ENCODE peak calls at places on chromosomes 2 and 18, in nine cellular contexts. J is vagina, M is GM12892, X is GM12891, D is spleen, Y is SK-N-SH, T is suprapubic skin, E is breast epithelium, N is GM23338. A is an unnamed sample.

GRCh38 chr2:15359716-15360531 is 201.2 kb downstream of the NBAS start:
- DNase-seq in X (no peak), E (no peak), D (no peak), M (no peak), Y (no peak), T (no peak), J (no peak), N (no peak), A (peak)

GRCh38 chr2:10397878-10398277 is 50.2 kb downstream of the ODC1 start:
- DNase-seq in D (no peak), T (no peak), J (no peak), Y (no peak), N (no peak), X (no peak), M (no peak), E (no peak), A (no peak)

GRCh38 chr2:19848029-19848750 is 53.6 kb downstream of the TTC32 start:
- DNase-seq in M (no peak), N (no peak), X (no peak), T (no peak), D (no peak), J (peak), E (no peak), Y (no peak), A (no peak)

GRCh38 chr2:43464546-43464945 is 131.3 kb downstream of the THADA start:
- DNase-seq in J (no peak), Y (no peak), X (no peak), T (peak), M (no peak), N (no peak), D (no peak), E (no peak), A (no peak)

GRCh38 chr18:79299711-79300110 is 96.0 kb upstream of the NFATC1 start:
- DNase-seq in Y (no peak), M (no peak), X (no peak), D (no peak), J (no peak), N (no peak), E (no peak), T (no peak), A (no peak)

GRCh38 chr2:101972621-101973434 is 18.9 kb upstream of the IL1R2 start:
- DNase-seq in N (no peak), T (no peak), D (no peak), X (no peak), J (peak), E (no peak), Y (no peak), M (no peak), A (no peak)

GRCh38 chr18:9741821-9742541 is 33.9 kb downstream of the RAB31 start:
- DNase-seq in T (no peak), J (no peak), N (peak), D (peak), X (no peak), M (no peak), E (no peak), Y (no peak), A (peak)

GRCh38 chr2:222535477-222535876 is 111.1 kb downstream of the SGPP2 start:
- DNase-seq in J (no peak), E (no peak), D (no peak), M (no peak), T (no peak), Y (no peak), X (no peak), N (no peak), A (no peak)

GRCh38 chr18:28455971-28456370 is 279.0 kb upstream of the CDH2 start:
- DNase-seq in M (no peak), Y (no peak), X (no peak), N (no peak), T (no peak), D (no peak), E (no peak), J (no peak), A (no peak)

GRCh38 chr2:240918258-240919091 is 12.3 kb downstream of the CROCC2 start:
- DNase-seq in T (peak), N (no peak), X (no peak), E (peak), J (peak), Y (peak), M (no peak), D (peak), A (no peak)

GRCh38 chr2:181393472-181393871 is 63.7 kb upstream of the ITGA4 start:
- DNase-seq in Y (peak), N (no peak), J (no peak), T (no peak), D (no peak), X (no peak), E (no peak), M (peak), A (peak)

GRCh38 chr2:219410390-219410789 is 7.8 kb upstream of the DES start:
- DNase-seq in D (no peak), J (no peak), N (no peak), E (no peak), M (no peak), T (no peak), X (no peak), Y (no peak), A (no peak)

GRCh38 chr2:177237932-177238331 is 25.3 kb downstream of the HNRNPA3 start:
- DNase-seq in J (no peak), D (no peak), N (no peak), E (no peak), T (no peak), M (no peak), Y (no peak), X (no peak), A (no peak)

GRCh38 chr2:177234267-177234666 is 21.7 kb downstream of the HNRNPA3 start:
- DNase-seq in J (no peak), Y (no peak), M (no peak), D (no peak), T (no peak), N (no peak), X (no peak), E (no peak), A (no peak)

GRCh38 chr2:177232098-177232704 is 19.6 kb downstream of the HNRNPA3 start:
- DNase-seq in E (no peak), D (no peak), M (no peak), T (no peak), J (no peak), Y (no peak), N (no peak), X (no peak), A (no peak)

GRCh38 chr2:177239053-177239452 is 25.5 kb downstream of the NFE2L2 start:
- DNase-seq in J (no peak), D (no peak), Y (no peak), N (no peak), X (no peak), M (no peak), T (no peak), E (no peak), A (no peak)

DNA sequence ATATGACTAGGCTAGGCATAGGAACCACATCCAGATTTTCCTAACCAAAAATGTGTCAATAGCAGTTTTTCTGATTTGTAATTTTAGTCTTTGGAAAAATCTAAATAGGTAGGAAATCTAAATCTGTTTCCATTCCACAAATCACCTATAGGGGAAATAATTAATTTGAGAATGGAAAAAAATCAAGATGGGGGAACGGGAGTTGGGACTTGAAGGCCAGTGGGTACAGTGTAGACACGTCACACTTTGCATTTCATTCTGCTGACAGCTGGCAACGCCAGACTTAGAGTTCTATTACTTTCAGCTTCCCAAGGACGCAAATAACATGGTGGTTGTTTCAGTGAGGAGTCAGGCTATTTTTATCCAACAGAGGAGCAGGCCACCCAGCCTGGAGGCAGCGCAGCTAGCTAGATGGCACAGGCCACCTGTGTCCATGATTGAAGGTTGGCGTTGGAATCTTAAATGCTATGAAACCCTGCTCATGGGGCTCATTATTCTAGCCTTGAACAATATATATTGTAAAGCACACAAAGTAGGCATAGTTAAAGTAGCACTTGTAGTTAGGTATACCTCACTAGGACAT is 23.4 kb downstream of the HNRNPA3 start:
- DNase-seq in J (no peak), D (no peak), E (no peak), X (no peak), Y (no peak), M (no peak), T (no peak), N (no peak), A (no peak)
- TF ChIP-seq POLR2AphosphoS5 in J (no peak), D (peak), E (no peak), X (no peak), Y (no peak), M (peak), T (no peak), N (no peak), A (no peak)

GRCh38 chr18:48308027-48308635 is 101.1 kb downstream of the ZBTB7C start:
- DNase-seq in J (no peak), M (no peak), X (no peak), N (no peak), E (no peak), D (peak), T (no peak), Y (no peak), A (no peak)
- TF ChIP-seq POLR2AphosphoS5 in J (no peak), M (no peak), X (no peak), N (no peak), E (peak), D (no peak), T (no peak), Y (no peak), A (no peak)

DNA sequence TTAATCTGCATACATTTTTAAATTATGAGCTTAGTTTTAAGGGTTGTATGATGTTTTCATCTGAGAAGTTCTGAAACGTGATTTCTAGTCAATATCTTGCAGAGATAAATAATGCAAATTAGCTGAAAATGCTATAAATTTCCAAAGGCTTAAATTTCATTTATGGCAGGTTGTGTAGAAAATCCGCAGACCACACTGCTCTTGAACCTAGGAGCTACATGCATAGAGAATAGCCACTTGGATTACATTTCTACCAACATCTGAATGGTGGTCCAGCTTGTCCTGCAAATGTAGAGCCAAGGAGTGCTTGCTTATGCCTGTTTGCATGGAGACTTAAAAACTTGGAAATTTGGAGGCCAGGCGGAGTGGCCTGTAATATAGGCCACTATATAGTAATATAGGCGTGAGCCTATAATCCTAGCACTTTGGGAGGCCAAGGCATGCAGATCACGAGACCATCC is 6.8 kb downstream of the MAT2A start:
- DNase-seq in M (no peak), X (no peak), T (no peak), N (no peak), E (no peak), Y (no peak), D (no peak), J (no peak), A (no peak)
- TF ChIP-seq POLR2AphosphoS5 in M (peak), X (peak), T (no peak), N (no peak), E (no peak), Y (peak), D (peak), J (no peak), A (peak)

GRCh38 chr2:216537366-216537765 is 38.7 kb downstream of the RPL37A start:
- DNase-seq in X (no peak), T (no peak), E (no peak), J (no peak), D (no peak), N (no peak), Y (no peak), M (no peak), A (no peak)

GRCh38 chr2:216536725-216537124 is 38.1 kb downstream of the RPL37A start:
- DNase-seq in J (peak), M (no peak), Y (peak), N (no peak), X (no peak), T (no peak), E (no peak), D (no peak), A (no peak)

GRCh38 chr2:216534809-216535208 is 36.2 kb downstream of the RPL37A start:
- DNase-seq in Y (no peak), D (no peak), N (no peak), J (no peak), T (no peak), E (no peak), M (no peak), X (no peak), A (no peak)

GRCh38 chr2:216533504-216534068 is 34.9 kb downstream of the RPL37A start:
- DNase-seq in N (no peak), J (no peak), E (no peak), Y (no peak), M (no peak), D (no peak), T (no peak), X (no peak), A (no peak)

GRCh38 chr2:216535454-216535995 is 36.9 kb downstream of the RPL37A start:
- DNase-seq in D (no peak), E (peak), X (no peak), J (peak), N (no peak), Y (no peak), M (no peak), T (peak), A (peak)
- TF ChIP-seq POLR2AphosphoS5 in D (peak), E (peak), X (no peak), J (peak), N (no peak), Y (no peak), M (no peak), T (peak), A (no peak)

GRCh38 chr2:96734899-96735585 is 4.8 kb downstream of the LMAN2L start:
- DNase-seq in M (no peak), J (no peak), X (no peak), Y (no peak), N (no peak), E (no peak), D (no peak), T (peak), A (no peak)
- TF ChIP-seq POLR2AphosphoS5 in M (no peak), J (no peak), X (no peak), Y (no peak), N (no peak), E (no peak), D (no peak), T (no peak), A (no peak)

GRCh38 chr18:354456-354855 is 86.6 kb upstream of the THOC1 start:
- DNase-seq in E (no peak), X (no peak), M (no peak), J (no peak), Y (no peak), N (no peak), D (no peak), T (no peak), A (no peak)
- TF ChIP-seq POLR2AphosphoS5 in E (no peak), X (no peak), M (no peak), J (no peak), Y (no peak), N (no peak), D (no peak), T (no peak), A (no peak)

A was measured in HepG2.